ENCODE peak calls at places on chromosomes 16 and 17, in five cellular contexts. A is MCF 10A; K is glutamatergic neuron; Z is CD8-positive, alpha-beta T cell; J is hippocampal formation. I is an unnamed sample.
A peak's percentile ranks its signal among the peaks of the same experiment; 100 is the strongest.

GRCh38 chr17:66727634-66728570 is 107.0 kb upstream of the CACNG5 start:
- DNase-seq in A (peak; percentile 54), Z (peak; percentile 35), J (peak; percentile 67), K (peak; percentile 87), I (peak; percentile 54)

GRCh38 chr16:25734473-25735100 is 42.8 kb downstream of the HS3ST4 start:
- DNase-seq in A (no peak), K (no peak), Z (no peak), J (no peak), I (no peak)

GRCh38 chr16:81713796-81714195 is 65.3 kb upstream of the PLCG2 start:
- DNase-seq in J (no peak), A (no peak), K (no peak), Z (no peak), I (no peak)

GRCh38 chr16:54340531-54340930 is 53.9 kb upstream of the IRX3 start:
- DNase-seq in K (no peak), J (no peak), Z (no peak), A (no peak), I (no peak)

GRCh38 chr16:89150090-89150835 is 21.3 kb upstream of the CDH15 start:
- DNase-seq in K (peak; percentile 4), J (no peak), A (peak; percentile 39), Z (no peak), I (peak; percentile 61)

GRCh38 chr17:79985951-79986391 is 49.7 kb downstream of the TBC1D16 start:
- DNase-seq in K (no peak), Z (no peak), J (no peak), A (no peak), I (no peak)

GRCh38 chr16:54031107-54031760 is 255.4 kb downstream of the IRX3 start:
- DNase-seq in Z (no peak), A (peak; percentile 46), J (no peak), K (no peak), I (peak; percentile 94)

GRCh38 chr17:77848257-77848656 is 110.2 kb upstream of the TNRC6C start:
- DNase-seq in Z (no peak), A (no peak), K (no peak), J (no peak), I (no peak)

GRCh38 chr17:37671028-37671812 is 28.0 kb upstream of the DDX52 start:
- DNase-seq in A (no peak), J (no peak), K (no peak), Z (no peak), I (peak; percentile 5)

GRCh38 chr16:67926181-67926742 is 5.4 kb downstream of the CTRL start:
- DNase-seq in Z (no peak), J (peak; percentile 25), K (peak; percentile 44), A (no peak), I (peak; percentile 75)

GRCh38 chr17:81996232-81996756 is 18.9 kb downstream of the ASPSCR1 start:
- DNase-seq in K (no peak), Z (no peak), A (no peak), J (no peak), I (no peak)

I was measured in bronchial epithelial cell.